ENCODE peak calls at places on chromosomes 5 and 9, in seven cellular contexts. P is HCT116, D is neural progenitor cell, O is body of pancreas, S is aorta, I is GM23248, N is esophagus muscularis mucosa. T is an unnamed sample.

GRCh38 chr5:61823796-61824195 is 482.2 kb upstream of the KIF2A start:
- DNase-seq in I (no peak), O (no peak), N (no peak), P (no peak), D (peak; percentile 24), S (no peak), T (no peak)

GRCh38 chr5:143124593-143124992 is 278.9 kb downstream of the NR3C1 start:
- DNase-seq in P (no peak), N (no peak), S (no peak), D (no peak), I (no peak), O (no peak), T (peak; percentile 17)

GRCh38 chr5:16489322-16489791 is 23.8 kb upstream of the ZNF622 start:
- DNase-seq in P (peak; percentile 21), I (peak; percentile 81), S (no peak), O (peak; percentile 45), N (no peak), D (peak; percentile 53), T (peak; percentile 48)

GRCh38 chr9:133943781-133944745 is 48.1 kb downstream of the VAV2 start:
- DNase-seq in P (no peak), O (no peak), S (peak; percentile 72), N (no peak), I (no peak), D (peak; percentile 82), T (no peak)

GRCh38 chr9:78324682-78325081 is 27.8 kb downstream of the PSAT1 start:
- DNase-seq in I (no peak), P (no peak), O (no peak), D (no peak), S (no peak), N (no peak), T (no peak)

GRCh38 chr9:3708751-3709150 is 182.9 kb upstream of the RFX3 start:
- DNase-seq in S (no peak), N (no peak), O (peak; percentile 29), I (peak; percentile 32), P (no peak), D (no peak), T (no peak)

GRCh38 chr9:90966475-90967150 is 165.0 kb downstream of the SYK start:
- DNase-seq in P (no peak), S (no peak), N (no peak), O (no peak), I (peak; percentile 68), D (no peak), T (no peak)

GRCh38 chr9:123168526-123168925 is 99.9 kb downstream of the STRBP start:
- DNase-seq in I (no peak), S (no peak), N (no peak), P (no peak), O (no peak), D (no peak), T (no peak)

GRCh38 chr9:77433675-77434445 is 214.3 kb downstream of the GNA14 start:
- DNase-seq in I (peak; percentile 87), P (peak; percentile 33), D (peak; percentile 78), N (no peak), S (no peak), O (peak; percentile 77), T (peak; percentile 13)

GRCh38 chr5:149162401-149163084 is 21.2 kb downstream of the ABLIM3 start:
- DNase-seq in O (no peak), P (peak; percentile 74), S (no peak), D (no peak), I (peak; percentile 67), N (no peak), T (no peak)

GRCh38 chr9:1490341-1491115 is 440.4 kb downstream of the DMRT2 start:
- DNase-seq in I (peak; percentile 29), D (no peak), S (no peak), P (no peak), N (no peak), O (no peak), T (no peak)

GRCh38 chr5:107666051-107666655 is 4.6 kb downstream of the EFNA5 start:
- DNase-seq in O (no peak), P (no peak), S (no peak), D (no peak), N (no peak), I (no peak), T (no peak)

GRCh38 chr9:70218767-70219166 is 40.0 kb upstream of the SMC5 start:
- DNase-seq in N (no peak), S (no peak), P (no peak), I (peak; percentile 85), D (no peak), O (no peak), T (no peak)

GRCh38 chr5:113043491-113043931 is 66.9 kb downstream of the DCP2 start:
- DNase-seq in P (no peak), S (no peak), D (peak; percentile 72), I (peak; percentile 40), N (no peak), O (peak; percentile 43), T (no peak)

GRCh38 chr5:8253376-8253775 is 384.4 kb downstream of the MTRR start:
- DNase-seq in O (no peak), D (no peak), N (no peak), S (no peak), P (no peak), I (no peak), T (no peak)

GRCh38 chr5:167244583-167244982 is 1046.9 kb upstream of the WWC1 start:
- DNase-seq in D (peak; percentile 80), P (no peak), S (no peak), I (no peak), N (no peak), O (no peak), T (peak; percentile 9)
- H3K4me3 ChIP-seq in D (no peak overlapping the region), P (no peak overlapping the region), S (no peak overlapping the region), I (no peak overlapping the region), N (no peak overlapping the region), O (no peak overlapping the region), T (no peak overlapping the region)

GRCh38 chr9:135251996-135252760 is 164.7 kb downstream of the OLFM1 start:
- DNase-seq in P (no peak), O (no peak), S (peak; percentile 51), N (no peak), D (no peak), I (no peak), T (no peak)
- H3K9me3 ChIP-seq in P (no peaks in the 10 kb centered on the region), O (no peaks in the 10 kb centered on the region), S (no peaks in the 10 kb centered on the region), N (no peaks in the 10 kb centered on the region), D (no peaks in the 10 kb centered on the region), I (no peaks in the 10 kb centered on the region), T (no peaks in the 10 kb centered on the region)

GRCh38 chr5:175438234-175438857 is 5.6 kb downstream of the DRD1 start:
- DNase-seq in O (no peak), D (no peak), N (no peak), S (no peak), P (no peak), I (no peak), T (no peak)
- H3K27me3 ChIP-seq in O (no peaks in the 10 kb centered on the region), D (peaks cover 20% of the 10 kb centered on the region), N (peaks cover 41% of the 10 kb centered on the region), S (no peaks in the 10 kb centered on the region), P (no peaks in the 10 kb centered on the region), I (peaks cover 8% of the 10 kb centered on the region), T (no peaks in the 10 kb centered on the region)

GRCh38 chr5:12019306-12019705 is 115.1 kb upstream of the CTNND2 start:
- DNase-seq in O (peak; percentile 11), N (no peak), D (no peak), I (no peak), S (no peak), P (no peak), T (no peak)

GRCh38 chr5:12017037-12017436 is 112.8 kb upstream of the CTNND2 start:
- DNase-seq in O (no peak), P (no peak), D (peak; percentile 2), S (no peak), N (no peak), I (no peak), T (no peak)

DNA sequence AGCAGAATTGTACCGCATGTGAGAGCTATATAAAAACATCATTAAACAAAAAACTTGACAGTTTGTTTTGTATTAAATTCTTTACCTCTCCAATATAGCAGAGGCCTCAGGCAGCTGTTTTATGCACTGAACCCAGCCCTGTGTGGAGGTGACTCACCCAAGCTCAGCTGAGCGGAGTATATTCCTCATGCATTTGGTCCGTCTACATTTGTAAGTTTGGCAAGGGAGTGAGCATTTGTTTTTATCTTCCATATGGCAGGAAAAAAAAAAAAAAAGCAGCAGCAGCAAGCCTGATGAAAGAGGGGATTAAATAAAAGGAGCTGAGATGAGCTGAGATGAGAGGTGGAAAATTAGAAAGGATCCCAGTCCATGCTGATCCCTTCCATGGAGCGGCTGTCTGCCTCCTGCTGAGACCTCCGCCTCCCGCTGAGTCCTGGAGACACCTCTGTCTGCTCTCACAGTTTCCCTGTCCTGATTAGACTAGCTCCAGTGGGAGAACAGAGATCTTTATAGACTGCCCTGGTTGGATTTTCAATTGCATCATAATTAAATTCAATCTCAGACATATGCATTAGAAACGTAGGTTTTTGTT is 112.0 kb upstream of the CTNND2 start:
- DNase-seq in N (no peak), S (no peak), D (peak; percentile 36), I (no peak), P (no peak), O (no peak), T (no peak)
- H3K4me3 ChIP-seq in N (no peak overlapping the region), S (no peak overlapping the region), D (no peak overlapping the region), I (no peak overlapping the region), P (no peak overlapping the region), O (no peak overlapping the region), T (no peak overlapping the region)

GRCh38 chr9:96738147-96739027 is 39.5 kb downstream of the ZNF510 start:
- DNase-seq in I (no peak), N (no peak), P (no peak), S (no peak), O (no peak), D (no peak), T (no peak)
- H3K9me3 ChIP-seq in I (peaks cover 16% of the 10 kb centered on the region), N (peaks cover 53% of the 10 kb centered on the region), P (peaks cover 17% of the 10 kb centered on the region), S (peaks cover 18% of the 10 kb centered on the region), O (peaks cover 21% of the 10 kb centered on the region), D (no peaks in the 10 kb centered on the region), T (peaks cover 28% of the 10 kb centered on the region)

GRCh38 chr5:159101689-159102088 is 2.0 kb upstream of the EBF1 start:
- DNase-seq in D (no peak), S (no peak), P (no peak), I (peak; percentile 42), N (no peak), O (no peak), T (no peak)
- H3K27me3 ChIP-seq in D (peaks cover 92% of the 10 kb centered on the region), S (no peaks in the 10 kb centered on the region), P (peaks cover 44% of the 10 kb centered on the region), I (no peaks in the 10 kb centered on the region), N (peaks cover 97% of the 10 kb centered on the region), O (peaks cover 3% of the 10 kb centered on the region), T (no peaks in the 10 kb centered on the region)

GRCh38 chr9:131709741-131710499 is 30.0 kb downstream of the RAPGEF1 start:
- DNase-seq in I (peak; percentile 66), S (no peak), N (no peak), D (peak; percentile 31), P (no peak), O (no peak), T (no peak)
- H3K4me3 ChIP-seq in I (no peak overlapping the region), S (no peak overlapping the region), N (peak overlapping the region; percentile 10), D (no peak overlapping the region), P (no peak overlapping the region), O (no peak overlapping the region), T (no peak overlapping the region)